ENCODE peak calls at places on chromosomes 5 and 9, in seven cellular contexts. One of them, this sample, is unnamed. For H3K4me1, the result is how much of the 10 kb centered on the place peaks cover.

GRCh38 chr5:113608113-113608551 is 94.6 kb downstream of the YTHDC2 start:
- DNase-seq in mesenchymal stem cell: no peak
- DNase-seq in kidney: no peak
- DNase-seq in colonic mucosa: no peak
- DNase-seq in endothelial cell of umbilical vein: no peak
- DNase-seq in neuronal stem cell: no peak
- DNase-seq in MM.1S: peak
- DNase-seq in this sample: no peak

GRCh38 chr5:126516133-126516532 is 78.9 kb downstream of the ALDH7A1 start:
- DNase-seq in mesenchymal stem cell: no peak
- DNase-seq in kidney: no peak
- DNase-seq in colonic mucosa: no peak
- DNase-seq in endothelial cell of umbilical vein: no peak
- DNase-seq in neuronal stem cell: no peak
- DNase-seq in MM.1S: no peak
- DNase-seq in this sample: peak

GRCh38 chr5:79521156-79521555 is 7.2 kb upstream of the HOMER1 start:
- DNase-seq in mesenchymal stem cell: no peak
- DNase-seq in kidney: no peak
- DNase-seq in colonic mucosa: no peak
- DNase-seq in endothelial cell of umbilical vein: no peak
- DNase-seq in neuronal stem cell: no peak
- DNase-seq in MM.1S: no peak
- DNase-seq in this sample: no peak

GRCh38 chr9:32248189-32248712 is 136.2 kb upstream of the ACO1 start:
- DNase-seq in mesenchymal stem cell: no peak
- DNase-seq in kidney: no peak
- DNase-seq in colonic mucosa: no peak
- DNase-seq in endothelial cell of umbilical vein: no peak
- DNase-seq in neuronal stem cell: no peak
- DNase-seq in MM.1S: no peak
- DNase-seq in this sample: no peak

GRCh38 chr9:20636883-20637440 is 14.7 kb upstream of the MLLT3 start:
- DNase-seq in mesenchymal stem cell: peak
- DNase-seq in kidney: no peak
- DNase-seq in colonic mucosa: no peak
- DNase-seq in endothelial cell of umbilical vein: no peak
- DNase-seq in neuronal stem cell: no peak
- DNase-seq in MM.1S: no peak
- DNase-seq in this sample: peak

GRCh38 chr5:154445422-154446182 is at the start of gene SAP30L:
- DNase-seq in mesenchymal stem cell: peak
- DNase-seq in kidney: peak
- DNase-seq in colonic mucosa: peak
- DNase-seq in endothelial cell of umbilical vein: peak
- DNase-seq in neuronal stem cell: peak
- DNase-seq in MM.1S: peak
- DNase-seq in this sample: peak

GRCh38 chr9:91778031-91778430 is 172.0 kb downstream of the ROR2 start:
- DNase-seq in mesenchymal stem cell: peak
- DNase-seq in kidney: no peak
- DNase-seq in colonic mucosa: peak
- DNase-seq in endothelial cell of umbilical vein: no peak
- DNase-seq in neuronal stem cell: no peak
- DNase-seq in MM.1S: no peak
- DNase-seq in this sample: peak

GRCh38 chr5:876398-877365 is 15.9 kb downstream of the BRD9 start:
- DNase-seq in mesenchymal stem cell: no peak
- DNase-seq in kidney: peak
- DNase-seq in colonic mucosa: no peak
- DNase-seq in endothelial cell of umbilical vein: no peak
- DNase-seq in neuronal stem cell: no peak
- DNase-seq in MM.1S: no peak
- DNase-seq in this sample: no peak

GRCh38 chr5:180169246-180170110 is 39.5 kb downstream of the RASGEF1C start:
- DNase-seq in mesenchymal stem cell: no peak
- DNase-seq in kidney: peak
- DNase-seq in colonic mucosa: no peak
- DNase-seq in endothelial cell of umbilical vein: no peak
- DNase-seq in neuronal stem cell: no peak
- DNase-seq in MM.1S: no peak
- DNase-seq in this sample: no peak

GRCh38 chr9:127746959-127747569 is 12.0 kb upstream of the TOR2A start:
- DNase-seq in mesenchymal stem cell: no peak
- DNase-seq in kidney: no peak
- DNase-seq in colonic mucosa: no peak
- DNase-seq in endothelial cell of umbilical vein: no peak
- DNase-seq in neuronal stem cell: no peak
- DNase-seq in MM.1S: no peak
- DNase-seq in this sample: no peak

GRCh38 chr9:7259544-7260241 is 501.9 kb downstream of the KDM4C start:
- DNase-seq in mesenchymal stem cell: no peak
- DNase-seq in kidney: no peak
- DNase-seq in colonic mucosa: no peak
- DNase-seq in endothelial cell of umbilical vein: no peak
- DNase-seq in neuronal stem cell: no peak
- DNase-seq in MM.1S: no peak
- DNase-seq in this sample: no peak

GRCh38 chr9:83583151-83584014 is 39.6 kb upstream of the IDNK start:
- DNase-seq in mesenchymal stem cell: peak
- DNase-seq in kidney: no peak
- DNase-seq in colonic mucosa: peak
- DNase-seq in endothelial cell of umbilical vein: peak
- DNase-seq in neuronal stem cell: peak
- DNase-seq in MM.1S: peak
- DNase-seq in this sample: peak

DNA sequence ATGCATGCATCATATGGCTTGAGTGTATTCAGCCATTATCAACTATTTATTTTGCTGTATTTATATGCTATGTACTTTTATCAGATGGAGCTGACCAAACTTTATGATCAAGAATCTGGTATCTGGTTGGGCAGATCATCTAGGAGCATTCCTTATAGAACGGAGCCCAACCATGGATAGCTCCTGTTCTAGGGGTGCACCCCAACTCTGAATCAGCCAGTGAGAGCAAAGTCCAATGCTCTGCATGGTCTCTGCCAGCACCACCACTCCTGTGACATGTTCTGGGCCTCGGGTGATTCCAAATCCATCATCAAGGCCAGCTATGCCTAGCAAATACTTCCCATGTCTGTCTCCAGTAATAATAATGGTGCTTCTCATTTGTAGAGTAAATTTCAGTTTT is 517.5 kb downstream of the AGTPBP1 start:
- DNase-seq in mesenchymal stem cell: no peak
- DNase-seq in kidney: no peak
- DNase-seq in colonic mucosa: no peak
- DNase-seq in endothelial cell of umbilical vein: no peak
- DNase-seq in neuronal stem cell: no peak
- DNase-seq in MM.1S: no peak
- DNase-seq in this sample: no peak
- H3K9ac ChIP-seq in mesenchymal stem cell: peak
- H3K9ac ChIP-seq in kidney: no peak
- H3K9ac ChIP-seq in colonic mucosa: no peak
- H3K9ac ChIP-seq in endothelial cell of umbilical vein: no peak
- H3K9ac ChIP-seq in neuronal stem cell: no peak
- H3K9ac ChIP-seq in MM.1S: no peak
- H3K9ac ChIP-seq in this sample: no peak

DNA sequence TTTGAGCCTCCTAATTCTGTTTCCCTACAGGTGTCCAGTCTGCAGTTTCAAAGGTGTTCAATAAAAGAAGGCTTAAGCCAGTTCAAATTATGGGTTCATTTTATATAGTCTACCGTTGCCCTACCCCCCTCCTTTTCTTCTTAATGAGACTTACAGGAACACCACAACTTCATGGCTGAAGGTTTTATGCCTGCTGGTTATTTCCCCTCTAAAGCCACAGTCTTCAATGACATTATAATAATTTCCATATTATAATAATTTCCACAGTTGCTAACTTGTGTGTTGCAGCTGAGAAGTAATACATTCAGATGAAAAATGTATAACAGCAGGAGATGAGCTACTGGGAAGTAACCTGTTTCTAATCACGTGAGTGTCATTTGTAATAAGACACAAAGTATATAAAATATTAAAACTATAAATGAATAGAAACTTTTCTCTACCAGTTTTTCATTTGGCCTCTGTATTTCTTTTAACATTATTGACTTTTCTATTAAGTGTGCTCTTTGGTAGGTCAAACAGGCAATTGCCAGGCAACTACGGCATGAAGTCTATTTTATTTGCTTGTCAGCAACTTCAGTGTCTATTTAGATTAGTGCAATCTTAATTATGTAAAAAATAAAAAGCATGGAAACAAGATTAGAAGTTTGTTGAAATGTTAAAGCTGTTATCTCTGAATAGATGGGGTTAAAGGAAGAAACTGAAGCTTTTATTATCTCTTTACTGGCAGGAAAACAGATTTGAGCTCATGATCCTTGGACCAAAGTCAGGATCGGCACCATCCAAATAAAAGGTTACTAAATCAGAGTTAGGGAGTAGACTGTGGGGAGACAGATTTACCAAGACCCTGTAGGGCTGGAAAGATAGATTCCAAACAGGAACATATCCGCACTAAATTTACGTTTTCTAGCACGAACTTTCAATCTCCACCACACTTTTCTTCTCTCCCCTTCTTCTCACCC is 120.4 kb upstream of the HMHB1 start:
- DNase-seq in mesenchymal stem cell: no peak
- DNase-seq in kidney: no peak
- DNase-seq in colonic mucosa: no peak
- DNase-seq in endothelial cell of umbilical vein: no peak
- DNase-seq in neuronal stem cell: no peak
- DNase-seq in MM.1S: no peak
- DNase-seq in this sample: no peak
- H3K4me1 ChIP-seq in mesenchymal stem cell: under half
- H3K4me1 ChIP-seq in kidney: under half
- H3K4me1 ChIP-seq in colonic mucosa: under half
- H3K4me1 ChIP-seq in endothelial cell of umbilical vein: under half
- H3K4me1 ChIP-seq in neuronal stem cell: under half
- H3K4me1 ChIP-seq in MM.1S: under half
- H3K4me1 ChIP-seq in this sample: under half

GRCh38 chr5:177100714-177101121 is 14.0 kb downstream of the FGFR4 start:
- DNase-seq in mesenchymal stem cell: peak
- DNase-seq in kidney: no peak
- DNase-seq in colonic mucosa: no peak
- DNase-seq in endothelial cell of umbilical vein: no peak
- DNase-seq in neuronal stem cell: no peak
- DNase-seq in MM.1S: no peak
- DNase-seq in this sample: no peak
- H3K9ac ChIP-seq in mesenchymal stem cell: no peak
- H3K9ac ChIP-seq in kidney: no peak
- H3K9ac ChIP-seq in colonic mucosa: no peak
- H3K9ac ChIP-seq in endothelial cell of umbilical vein: no peak
- H3K9ac ChIP-seq in neuronal stem cell: no peak
- H3K9ac ChIP-seq in MM.1S: no peak
- H3K9ac ChIP-seq in this sample: no peak

DNA sequence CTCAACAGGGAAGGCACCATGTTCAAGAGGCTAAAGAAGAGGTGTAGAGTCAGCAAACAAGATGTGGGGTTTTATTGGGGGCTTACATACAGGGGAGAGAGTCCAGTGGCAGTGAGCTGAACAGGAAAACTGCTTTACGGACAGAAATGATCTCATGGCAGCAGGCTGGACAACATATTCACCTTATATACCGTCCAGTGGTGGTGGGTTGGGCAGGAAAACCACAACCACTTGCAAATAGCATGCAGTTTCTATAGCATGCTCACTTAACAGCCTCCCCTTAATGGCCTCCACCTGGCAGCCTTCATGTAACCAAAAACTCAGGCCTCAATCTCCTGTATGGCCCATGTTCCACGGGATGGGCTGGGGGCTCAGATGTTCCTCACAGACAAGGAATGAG is 5.4 kb downstream of the TNFSF8 start:
- DNase-seq in mesenchymal stem cell: no peak
- DNase-seq in kidney: no peak
- DNase-seq in colonic mucosa: no peak
- DNase-seq in endothelial cell of umbilical vein: no peak
- DNase-seq in neuronal stem cell: no peak
- DNase-seq in MM.1S: peak
- DNase-seq in this sample: no peak
- H3K4me1 ChIP-seq in mesenchymal stem cell: under half
- H3K4me1 ChIP-seq in kidney: under half
- H3K4me1 ChIP-seq in colonic mucosa: under half
- H3K4me1 ChIP-seq in endothelial cell of umbilical vein: under half
- H3K4me1 ChIP-seq in neuronal stem cell: under half
- H3K4me1 ChIP-seq in MM.1S: under half
- H3K4me1 ChIP-seq in this sample: under half

This sample was measured in adipocyte.